ENCODE peak calls at places on chromosome X, in four cellular contexts. C is MM.1S, T is glutamatergic neuron, B is upper lobe of left lung. E is an unnamed sample.

GRCh38 chrX:47748576-47748975 is 88.1 kb upstream of the ZNF81 start:
- DNase-seq in C (no peak), T (no peak), B (no peak), E (no peak)

GRCh38 chrX:38061335-38061734 is 55.0 kb downstream of the SYTL5 start:
- DNase-seq in C (no peak), T (no peak), B (no peak), E (no peak)

GRCh38 chrX:153864101-153864500 is 21.9 kb downstream of the L1CAM start:
- DNase-seq in C (no peak), T (no peak), B (no peak), E (no peak)

GRCh38 chrX:134764202-134764785 is 106.0 kb upstream of the PLAC1 start:
- DNase-seq in C (peak; percentile 63), T (no peak), B (no peak), E (no peak)

GRCh38 chrX:14939644-14940043 is 66.4 kb downstream of the MOSPD2 start:
- DNase-seq in C (no peak), T (no peak), B (no peak), E (no peak)

GRCh38 chrX:134294548-134294947 is 57.6 kb downstream of the CCDC160 start:
- DNase-seq in C (no peak), T (no peak), B (no peak), E (no peak)

GRCh38 chrX:84186603-84187358 is 1.2 kb downstream of the RPS6KA6 start:
- DNase-seq in C (peak; percentile 48), T (no peak), B (no peak), E (no peak)

GRCh38 chrX:134753185-134754008 is 95.1 kb upstream of the PLAC1 start:
- DNase-seq in C (no peak), T (no peak), B (no peak), E (no peak)

GRCh38 chrX:151711787-151712186 is 4.0 kb upstream of the FATE1 start:
- DNase-seq in C (no peak), T (no peak), B (no peak), E (no peak)

GRCh38 chrX:68059469-68059868 is 373.8 kb downstream of the OPHN1 start:
- DNase-seq in C (no peak), T (no peak), B (no peak), E (no peak)

GRCh38 chrX:68061206-68061535 is 372.1 kb downstream of the OPHN1 start:
- DNase-seq in C (no peak), T (no peak), B (no peak), E (no peak)

DNA sequence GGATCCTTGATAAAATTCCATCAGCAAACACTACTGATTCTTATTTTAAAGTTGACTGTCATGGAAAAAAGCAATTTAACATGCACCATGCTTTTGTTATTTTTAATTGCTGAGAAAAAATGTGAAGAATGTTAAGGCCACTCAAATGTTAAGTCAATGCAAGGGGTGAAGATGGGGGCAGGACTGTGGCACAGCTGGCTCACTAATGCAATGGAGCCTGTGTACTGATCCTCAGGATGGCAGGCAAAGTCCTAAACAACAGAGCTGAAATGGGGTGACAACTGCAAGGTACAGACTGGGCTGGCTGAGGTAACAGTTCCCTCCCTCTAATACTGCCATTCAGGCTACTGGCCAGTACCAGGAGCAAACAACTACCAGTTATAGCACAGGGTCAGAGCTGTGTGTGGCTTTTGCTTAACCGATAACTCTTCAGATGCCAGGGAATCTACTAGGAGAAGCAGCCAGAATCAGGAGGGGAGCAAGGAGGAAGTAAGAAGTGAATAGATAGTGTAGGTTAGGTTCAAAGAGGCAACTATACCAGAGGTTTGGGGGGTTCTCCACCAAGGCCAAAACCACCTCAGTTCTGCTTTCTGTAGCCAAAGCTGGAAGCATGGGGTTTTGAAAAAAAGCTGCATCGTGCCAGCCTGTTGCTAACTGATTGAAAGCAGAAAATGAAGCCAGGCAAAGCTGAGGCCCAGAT is 372.6 kb downstream of the OPHN1 start:
- DNase-seq in C (no peak), T (no peak), B (no peak), E (no peak)
- TF ChIP-seq CTCF in C (no peak), T (no peak), B (no peak), E (no peak)

DNA sequence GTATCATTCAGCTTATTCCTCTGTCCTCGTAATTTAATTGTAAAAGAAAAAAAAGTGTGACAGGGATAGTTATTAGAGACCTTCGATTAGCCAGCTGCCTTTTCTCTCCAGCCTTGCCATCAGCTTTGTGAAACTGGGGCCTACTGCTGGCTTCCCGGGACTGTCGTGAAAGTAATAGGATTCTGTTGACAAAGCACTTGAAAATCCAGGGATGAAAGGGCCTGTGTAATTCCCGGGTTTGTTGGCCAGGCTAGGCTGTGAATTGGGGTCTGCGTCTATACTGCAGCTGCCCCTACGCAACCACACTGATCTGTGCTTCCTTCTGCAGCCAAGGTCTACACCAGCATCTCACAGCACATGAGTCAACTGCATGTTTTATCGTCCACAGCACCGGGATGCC is 120.4 kb upstream of the SCML1 start:
- DNase-seq in C (no peak), T (no peak), B (no peak), E (no peak)
- TF ChIP-seq CTCF in C (no peak), T (no peak), B (no peak), E (no peak)

GRCh38 chrX:141935645-141936044 is 32.0 kb downstream of the MAGEC1 start:
- DNase-seq in C (peak; percentile 43), T (no peak), B (no peak), E (no peak)

DNA sequence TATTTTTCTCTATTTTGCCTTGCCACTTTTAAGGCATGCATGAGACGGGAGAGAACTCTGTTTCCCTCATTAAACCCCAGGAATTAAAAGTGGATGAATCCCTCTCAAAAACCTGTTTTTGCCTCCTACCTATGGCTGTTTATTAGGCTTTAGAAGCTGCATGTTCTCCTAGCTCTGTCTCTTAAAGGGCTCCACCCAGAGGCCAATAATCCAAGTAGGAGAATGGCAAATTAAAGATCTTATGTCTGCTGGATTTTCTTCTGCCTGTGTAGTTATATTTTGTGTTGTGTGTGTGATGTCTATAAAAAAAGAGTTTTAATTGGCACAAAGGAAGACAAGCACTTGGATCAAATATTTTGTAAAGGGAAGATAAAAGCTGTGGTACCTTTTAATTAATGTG is 32.4 kb downstream of the MAGEC1 start:
- DNase-seq in C (peak; percentile 24), T (no peak), B (no peak), E (no peak)
- TF ChIP-seq CTCF in C (peak; percentile 38), T (no peak), B (no peak), E (no peak)

GRCh38 chrX:34300871-34301270 is 168.8 kb upstream of the FAM47A start:
- DNase-seq in C (peak; percentile 43), T (no peak), B (no peak), E (peak; percentile 4)
- TF ChIP-seq CTCF in C (peak; percentile 61), T (peak; percentile 63), B (peak; percentile 42), E (peak; percentile 48)

GRCh38 chrX:97828454-97828853 is 944.7 kb downstream of the RPA4 start:
- DNase-seq in C (no peak), T (no peak), B (no peak), E (no peak)
- TF ChIP-seq CTCF in C (no peak), T (no peak), B (no peak), E (no peak)

GRCh38 chrX:42290608-42291007 is 367.3 kb upstream of the CASK start:
- DNase-seq in C (no peak), T (no peak), B (no peak), E (no peak)
- TF ChIP-seq CTCF in C (peak; percentile 19), T (no peak), B (no peak), E (no peak)